ENCODE peak calls at places on chromosome 6, in eight cellular contexts. One of them, this sample, is unnamed. For H3K9me2, the result is how much of the 10 kb centered on the place peaks cover.

GRCh38 chr6:111761783-111762312 is 111.4 kb downstream of the FYN start:
- DNase-seq in PC-3: no peak
- DNase-seq in hepatocyte: peak
- DNase-seq in MM.1S: no peak
- DNase-seq in OCI-LY7: peak
- DNase-seq in GM23338: no peak
- DNase-seq in GM23248: no peak
- DNase-seq in HCT116: no peak
- DNase-seq in this sample: no peak

GRCh38 chr6:149160943-149161342 is 156.6 kb upstream of the TAB2 start:
- DNase-seq in PC-3: peak
- DNase-seq in hepatocyte: no peak
- DNase-seq in OCI-LY7: no peak
- DNase-seq in GM23338: no peak
- DNase-seq in HCT116: no peak
- DNase-seq in GM23248: no peak
- DNase-seq in MM.1S: no peak
- DNase-seq in this sample: peak

GRCh38 chr6:81793811-81794210 is 41.3 kb upstream of the TENT5A start:
- DNase-seq in hepatocyte: no peak
- DNase-seq in HCT116: no peak
- DNase-seq in PC-3: no peak
- DNase-seq in MM.1S: no peak
- DNase-seq in OCI-LY7: no peak
- DNase-seq in GM23248: peak
- DNase-seq in GM23338: no peak
- DNase-seq in this sample: no peak

GRCh38 chr6:99330159-99330558 is 19.3 kb downstream of the FAXC start:
- DNase-seq in MM.1S: peak
- DNase-seq in GM23338: peak
- DNase-seq in hepatocyte: peak
- DNase-seq in HCT116: peak
- DNase-seq in OCI-LY7: peak
- DNase-seq in PC-3: peak
- DNase-seq in GM23248: peak
- DNase-seq in this sample: peak

GRCh38 chr6:127176175-127176574 is 57.7 kb downstream of the RSPO3 start:
- DNase-seq in GM23338: no peak
- DNase-seq in GM23248: peak
- DNase-seq in HCT116: no peak
- DNase-seq in hepatocyte: no peak
- DNase-seq in MM.1S: no peak
- DNase-seq in OCI-LY7: no peak
- DNase-seq in PC-3: no peak
- DNase-seq in this sample: peak

GRCh38 chr6:13538084-13538483 is 36.3 kb upstream of the SIRT5 start:
- DNase-seq in OCI-LY7: peak
- DNase-seq in GM23338: peak
- DNase-seq in PC-3: peak
- DNase-seq in MM.1S: peak
- DNase-seq in HCT116: peak
- DNase-seq in GM23248: peak
- DNase-seq in hepatocyte: peak
- DNase-seq in this sample: no peak

GRCh38 chr6:80226156-80226555 is 119.7 kb downstream of the BCKDHB start:
- DNase-seq in OCI-LY7: no peak
- DNase-seq in hepatocyte: no peak
- DNase-seq in GM23248: no peak
- DNase-seq in HCT116: no peak
- DNase-seq in GM23338: no peak
- DNase-seq in MM.1S: no peak
- DNase-seq in PC-3: no peak
- DNase-seq in this sample: no peak

GRCh38 chr6:132218063-132218696 is 183.1 kb downstream of the MOXD1 start:
- DNase-seq in OCI-LY7: peak
- DNase-seq in GM23338: peak
- DNase-seq in GM23248: peak
- DNase-seq in PC-3: peak
- DNase-seq in HCT116: peak
- DNase-seq in MM.1S: peak
- DNase-seq in hepatocyte: peak
- DNase-seq in this sample: no peak

GRCh38 chr6:169880516-169880915 is 129.1 kb downstream of the ERMARD start:
- DNase-seq in hepatocyte: no peak
- DNase-seq in PC-3: no peak
- DNase-seq in MM.1S: no peak
- DNase-seq in OCI-LY7: no peak
- DNase-seq in HCT116: no peak
- DNase-seq in GM23338: no peak
- DNase-seq in GM23248: no peak
- DNase-seq in this sample: no peak

GRCh38 chr6:13413906-13414555 is 73.4 kb downstream of the GFOD1 start:
- DNase-seq in GM23338: no peak
- DNase-seq in HCT116: no peak
- DNase-seq in hepatocyte: no peak
- DNase-seq in PC-3: no peak
- DNase-seq in GM23248: peak
- DNase-seq in OCI-LY7: no peak
- DNase-seq in MM.1S: no peak
- DNase-seq in this sample: no peak

GRCh38 chr6:152642578-152643375 is 5.6 kb upstream of the SYNE1 start:
- DNase-seq in hepatocyte: peak
- DNase-seq in MM.1S: peak
- DNase-seq in HCT116: peak
- DNase-seq in GM23338: peak
- DNase-seq in OCI-LY7: peak
- DNase-seq in PC-3: peak
- DNase-seq in GM23248: peak
- DNase-seq in this sample: no peak

GRCh38 chr6:69584913-69585729 is 211.7 kb downstream of the LMBRD1 start:
- DNase-seq in GM23338: peak
- DNase-seq in hepatocyte: peak
- DNase-seq in GM23248: no peak
- DNase-seq in PC-3: no peak
- DNase-seq in HCT116: no peak
- DNase-seq in OCI-LY7: peak
- DNase-seq in MM.1S: peak
- DNase-seq in this sample: no peak

GRCh38 chr6:25883536-25883935 is 9.5 kb upstream of the SLC17A3 start:
- DNase-seq in OCI-LY7: no peak
- DNase-seq in MM.1S: no peak
- DNase-seq in PC-3: no peak
- DNase-seq in HCT116: no peak
- DNase-seq in hepatocyte: no peak
- DNase-seq in GM23248: peak
- DNase-seq in GM23338: no peak
- DNase-seq in this sample: no peak

GRCh38 chr6:129134535-129134934 is 251.6 kb downstream of the LAMA2 start:
- DNase-seq in OCI-LY7: no peak
- DNase-seq in HCT116: no peak
- DNase-seq in GM23338: no peak
- DNase-seq in PC-3: no peak
- DNase-seq in MM.1S: no peak
- DNase-seq in GM23248: no peak
- DNase-seq in hepatocyte: no peak
- DNase-seq in this sample: no peak

GRCh38 chr6:27078734-27079357 is 168.7 kb upstream of the PRSS16 start:
- DNase-seq in HCT116: peak
- DNase-seq in MM.1S: peak
- DNase-seq in PC-3: peak
- DNase-seq in GM23338: peak
- DNase-seq in OCI-LY7: peak
- DNase-seq in hepatocyte: peak
- DNase-seq in GM23248: peak
- DNase-seq in this sample: peak

GRCh38 chr6:157059781-157060180 is 263.5 kb downstream of the TMEM242 start:
- DNase-seq in PC-3: no peak
- DNase-seq in GM23338: no peak
- DNase-seq in MM.1S: no peak
- DNase-seq in GM23248: peak
- DNase-seq in hepatocyte: no peak
- DNase-seq in HCT116: no peak
- DNase-seq in OCI-LY7: no peak
- DNase-seq in this sample: no peak

GRCh38 chr6:14506656-14507242 is 389.2 kb downstream of the CD83 start:
- DNase-seq in GM23338: no peak
- DNase-seq in MM.1S: no peak
- DNase-seq in HCT116: no peak
- DNase-seq in OCI-LY7: no peak
- DNase-seq in GM23248: no peak
- DNase-seq in PC-3: no peak
- DNase-seq in hepatocyte: no peak
- DNase-seq in this sample: no peak

GRCh38 chr6:130928993-130929678 is 101.9 kb downstream of the SMLR1 start:
- DNase-seq in PC-3: peak
- DNase-seq in MM.1S: no peak
- DNase-seq in GM23248: peak
- DNase-seq in OCI-LY7: no peak
- DNase-seq in GM23338: no peak
- DNase-seq in hepatocyte: no peak
- DNase-seq in HCT116: no peak
- DNase-seq in this sample: no peak

GRCh38 chr6:53691667-53692133 is 26.1 kb upstream of the KLHL31 start:
- DNase-seq in HCT116: no peak
- DNase-seq in hepatocyte: no peak
- DNase-seq in GM23338: no peak
- DNase-seq in PC-3: no peak
- DNase-seq in MM.1S: peak
- DNase-seq in GM23248: peak
- DNase-seq in OCI-LY7: no peak
- DNase-seq in this sample: no peak

GRCh38 chr6:94751641-94752329 is 825.5 kb upstream of the MANEA start:
- DNase-seq in MM.1S: peak
- DNase-seq in OCI-LY7: no peak
- DNase-seq in HCT116: no peak
- DNase-seq in hepatocyte: no peak
- DNase-seq in GM23338: no peak
- DNase-seq in GM23248: no peak
- DNase-seq in PC-3: no peak
- DNase-seq in this sample: no peak

GRCh38 chr6:82419088-82419720 is 55.6 kb downstream of the TPBG start:
- DNase-seq in PC-3: no peak
- DNase-seq in GM23248: peak
- DNase-seq in GM23338: no peak
- DNase-seq in MM.1S: peak
- DNase-seq in hepatocyte: no peak
- DNase-seq in HCT116: no peak
- DNase-seq in OCI-LY7: no peak
- DNase-seq in this sample: no peak

DNA sequence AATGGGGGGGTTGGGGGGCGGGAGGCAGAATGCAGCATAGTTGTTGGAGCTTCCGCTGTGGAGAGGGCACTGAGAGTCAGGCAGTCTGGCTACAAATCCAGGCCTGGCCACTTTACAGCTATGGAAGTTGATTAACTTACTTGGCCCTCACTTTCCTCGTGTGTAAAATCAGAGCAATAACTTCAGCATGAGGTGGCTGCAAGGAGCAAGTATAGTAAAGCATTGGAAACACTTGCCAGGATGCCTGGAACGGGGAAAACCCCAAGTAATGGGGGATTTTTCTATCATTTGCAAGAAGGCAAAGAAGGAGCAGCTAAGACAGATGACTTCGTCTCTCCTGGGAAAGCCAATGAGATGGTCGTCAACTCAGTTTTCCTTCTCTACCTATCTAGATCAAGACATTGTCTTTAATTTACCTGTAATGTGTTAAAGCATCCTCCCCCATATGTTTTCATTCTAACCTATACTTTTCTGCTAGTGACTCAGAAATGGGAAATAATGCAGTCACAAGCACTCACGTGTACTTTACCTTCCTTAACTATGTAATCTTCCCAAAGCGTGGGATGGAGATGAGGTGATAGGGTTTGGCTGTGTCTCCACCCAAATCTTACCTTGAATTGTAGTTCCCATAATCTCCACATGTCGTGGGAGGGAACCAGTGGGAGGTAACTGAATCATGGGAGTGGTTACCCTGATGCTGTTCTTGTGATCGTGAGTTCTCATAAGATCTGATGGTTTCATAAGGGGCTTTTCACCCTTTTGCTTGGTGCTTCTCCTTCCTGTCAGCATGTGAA is 35.6 kb downstream of the AGPAT4 start:
- DNase-seq in HCT116: no peak
- DNase-seq in OCI-LY7: no peak
- DNase-seq in hepatocyte: no peak
- DNase-seq in GM23338: no peak
- DNase-seq in GM23248: peak
- DNase-seq in PC-3: no peak
- DNase-seq in MM.1S: no peak
- DNase-seq in this sample: no peak
- H3K9me2 ChIP-seq in HCT116: under half
- H3K9me2 ChIP-seq in OCI-LY7: under half
- H3K9me2 ChIP-seq in hepatocyte: under half
- H3K9me2 ChIP-seq in GM23338: under half
- H3K9me2 ChIP-seq in GM23248: under half
- H3K9me2 ChIP-seq in PC-3: under half
- H3K9me2 ChIP-seq in MM.1S: under half
- H3K9me2 ChIP-seq in this sample: under half

DNA sequence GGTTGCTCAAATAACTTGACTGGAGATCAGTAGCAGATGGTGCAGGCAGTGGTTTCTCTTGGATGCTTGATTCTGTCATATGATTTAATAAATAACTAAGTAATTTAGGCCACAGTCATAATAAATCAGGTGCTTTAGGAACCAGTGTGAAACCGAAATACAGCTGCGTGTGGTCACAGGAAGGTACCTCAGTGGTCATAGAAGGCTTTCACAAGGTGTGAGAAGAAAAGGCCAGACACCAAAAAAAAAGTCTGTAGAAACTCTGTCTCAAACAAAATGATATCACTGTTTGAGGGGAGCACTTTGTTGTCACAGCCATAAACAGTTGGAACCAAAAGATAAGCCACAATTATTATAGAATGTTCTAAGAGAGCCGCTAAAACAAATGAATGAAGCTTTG is 56.5 kb downstream of the ARMC2 start:
- DNase-seq in PC-3: no peak
- DNase-seq in GM23338: no peak
- DNase-seq in MM.1S: peak
- DNase-seq in hepatocyte: no peak
- DNase-seq in HCT116: no peak
- DNase-seq in OCI-LY7: peak
- DNase-seq in GM23248: no peak
- DNase-seq in this sample: no peak
- H3K27ac ChIP-seq in PC-3: no peak
- H3K27ac ChIP-seq in GM23338: no peak
- H3K27ac ChIP-seq in MM.1S: peak
- H3K27ac ChIP-seq in hepatocyte: no peak
- H3K27ac ChIP-seq in HCT116: no peak
- H3K27ac ChIP-seq in OCI-LY7: peak
- H3K27ac ChIP-seq in GM23248: no peak
- H3K27ac ChIP-seq in this sample: no peak

GRCh38 chr6:4340544-4340943 is 205.2 kb upstream of the ECI2 start:
- DNase-seq in OCI-LY7: no peak
- DNase-seq in GM23248: no peak
- DNase-seq in hepatocyte: no peak
- DNase-seq in PC-3: no peak
- DNase-seq in GM23338: no peak
- DNase-seq in HCT116: no peak
- DNase-seq in MM.1S: no peak
- DNase-seq in this sample: no peak
- H3K9me2 ChIP-seq in OCI-LY7: under half
- H3K9me2 ChIP-seq in GM23248: under half
- H3K9me2 ChIP-seq in hepatocyte: under half
- H3K9me2 ChIP-seq in PC-3: under half
- H3K9me2 ChIP-seq in GM23338: under half
- H3K9me2 ChIP-seq in HCT116: under half
- H3K9me2 ChIP-seq in MM.1S: under half
- H3K9me2 ChIP-seq in this sample: under half

GRCh38 chr6:42454428-42454791 is 2.7 kb upstream of the TRERF1 start:
- DNase-seq in OCI-LY7: no peak
- DNase-seq in PC-3: no peak
- DNase-seq in GM23248: peak
- DNase-seq in hepatocyte: peak
- DNase-seq in GM23338: peak
- DNase-seq in MM.1S: no peak
- DNase-seq in HCT116: no peak
- DNase-seq in this sample: no peak
- H3K27ac ChIP-seq in OCI-LY7: no peak
- H3K27ac ChIP-seq in PC-3: no peak
- H3K27ac ChIP-seq in GM23248: peak
- H3K27ac ChIP-seq in hepatocyte: peak
- H3K27ac ChIP-seq in GM23338: no peak
- H3K27ac ChIP-seq in MM.1S: no peak
- H3K27ac ChIP-seq in HCT116: no peak
- H3K27ac ChIP-seq in this sample: no peak

This sample was measured in PC-9.